ENCODE peak calls at places on chromosomes 4 and X, in six cellular contexts. J, C, L, H, V and P are unnamed samples.

GRCh38 chrX:7109838-7110793 is 37.4 kb upstream of the STS start:
- DNase-seq in J (no peak), C (no peak), L (no peak), H (no peak), V (no peak), P (no peak)

GRCh38 chrX:39689374-39690104 is 408.2 kb downstream of the BCOR start:
- DNase-seq in J (no peak), C (no peak), L (no peak), H (no peak), V (no peak), P (no peak)

GRCh38 chrX:47960400-47960799 is 43.4 kb downstream of the ZNF182 start:
- DNase-seq in J (no peak), C (no peak), L (no peak), H (no peak), V (no peak), P (no peak)

GRCh38 chr4:27692098-27692679 is 831.5 kb downstream of the STIM2 start:
- DNase-seq in J (peak; percentile 7), C (no peak), L (no peak), H (no peak), V (no peak), P (no peak)

GRCh38 chrX:41785685-41786084 is 61.7 kb downstream of the GPR82 start:
- DNase-seq in J (no peak), C (no peak), L (no peak), H (no peak), V (no peak), P (no peak)

GRCh38 chrX:54030329-54030728 is 13.9 kb downstream of the PHF8 start:
- DNase-seq in J (no peak), C (no peak), L (no peak), H (no peak), V (no peak), P (no peak)

GRCh38 chr4:53816561-53816960 is 225.3 kb upstream of the LNX1 start:
- DNase-seq in J (no peak), C (no peak), L (no peak), H (no peak), V (no peak), P (no peak)

GRCh38 chr4:53012738-53013137 is 150.6 kb downstream of the RASL11B start:
- DNase-seq in J (no peak), C (no peak), L (no peak), H (no peak), V (no peak), P (no peak)

GRCh38 chrX:12396584-12396983 is 258.3 kb downstream of the FRMPD4 start:
- DNase-seq in J (no peak), C (no peak), L (no peak), H (no peak), V (no peak), P (no peak)

GRCh38 chr4:925771-926500 is 6.2 kb downstream of the GAK start:
- DNase-seq in J (no peak), C (no peak), L (no peak), H (no peak), V (no peak), P (no peak)

GRCh38 chr4:135838889-135839288 is 1637.3 kb upstream of the PABPC4L start:
- DNase-seq in J (no peak), C (no peak), L (no peak), H (no peak), V (no peak), P (no peak)

GRCh38 chrX:142680038-142680437 is 345.7 kb upstream of the SPANXN4 start:
- DNase-seq in J (no peak), C (no peak), L (no peak), H (no peak), V (no peak), P (no peak)

GRCh38 chr4:42641696-42642095 is 15.2 kb downstream of the ATP8A1 start:
- DNase-seq in J (no peak), C (no peak), L (no peak), H (no peak), V (no peak), P (no peak)

GRCh38 chr4:70768301-70768948 is 46.7 kb downstream of the RUFY3 start:
- DNase-seq in J (no peak), C (no peak), L (no peak), H (no peak), V (no peak), P (no peak)

GRCh38 chr4:1305781-1306455 is 16.2 kb downstream of the MAEA start:
- DNase-seq in J (no peak), C (no peak), L (no peak), H (no peak), V (no peak), P (no peak)

GRCh38 chr4:36208884-36209473 is 35.3 kb downstream of the ARAP2 start:
- DNase-seq in J (no peak), C (no peak), L (no peak), H (no peak), V (no peak), P (no peak)

GRCh38 chr4:5890063-5890727 is 2.7 kb downstream of the CRMP1 start:
- DNase-seq in J (no peak), C (no peak), L (no peak), H (no peak), V (no peak), P (no peak)

GRCh38 chr4:75990129-75990528 is 616 bp downstream of the SDAD1 start:
- DNase-seq in J (no peak), C (no peak), L (no peak), H (no peak), V (no peak), P (no peak)

GRCh38 chr4:152585036-152585439 is 49.1 kb upstream of the FBXW7 start:
- DNase-seq in J (no peak), C (no peak), L (no peak), H (no peak), V (no peak), P (no peak)

GRCh38 chr4:86481429-86481828 is 112.7 kb upstream of the PTPN13 start:
- DNase-seq in J (no peak), C (no peak), L (no peak), H (no peak), V (no peak), P (no peak)

GRCh38 chrX:154458954-154459829 is 1.1 kb downstream of the PLXNA3 start:
- DNase-seq in J (no peak), C (no peak), L (no peak), H (peak; percentile 42), V (peak; percentile 35), P (peak; percentile 54)

GRCh38 chrX:107684956-107685385 is 56.7 kb downstream of the PRPS1 start:
- DNase-seq in J (no peak), C (peak; percentile 84), L (peak; percentile 43), H (peak; percentile 91), V (peak; percentile 57), P (peak; percentile 82)

GRCh38 chr4:184740965-184741364 is 7.1 kb upstream of the CENPU start:
- DNase-seq in J (no peak), C (peak; percentile 34), L (no peak), H (no peak), V (no peak), P (no peak)

GRCh38 chrX:70062076-70062475 is at the start of gene OTUD6A:
- DNase-seq in J (no peak), C (no peak), L (no peak), H (no peak), V (no peak), P (no peak)

GRCh38 chr4:171532968-171533367 is 280.2 kb upstream of the GALNTL6 start:
- DNase-seq in J (no peak), C (no peak), L (no peak), H (no peak), V (no peak), P (no peak)

GRCh38 chrX:145821291-145821897 is 3.8 kb downstream of the SLITRK2 start:
- DNase-seq in J (no peak), C (no peak), L (no peak), H (no peak), V (no peak), P (no peak)

GRCh38 chrX:136211766-136212556 is 39.2 kb downstream of the MAP7D3 start:
- DNase-seq in J (no peak), C (no peak), L (no peak), H (no peak), V (no peak), P (no peak)
- H3K9me3 ChIP-seq in J (no peaks in the 10 kb centered on the region), C (no peaks in the 10 kb centered on the region), L (no peaks in the 10 kb centered on the region), H (no peaks in the 10 kb centered on the region), V (no peaks in the 10 kb centered on the region), P (no peaks in the 10 kb centered on the region)

GRCh38 chr4:143559757-143560147 is 46.2 kb downstream of the SMARCA5 start:
- DNase-seq in J (no peak), C (no peak), L (peak; percentile 31), H (no peak), V (no peak), P (no peak)

GRCh38 chr4:143554728-143555597 is 41.5 kb downstream of the SMARCA5 start:
- DNase-seq in J (no peak), C (no peak), L (no peak), H (no peak), V (no peak), P (no peak)

GRCh38 chr4:143558286-143558685 is 44.8 kb downstream of the SMARCA5 start:
- DNase-seq in J (no peak), C (no peak), L (no peak), H (no peak), V (no peak), P (no peak)

GRCh38 chr4:143555676-143556075 is 42.2 kb downstream of the SMARCA5 start:
- DNase-seq in J (no peak), C (no peak), L (no peak), H (no peak), V (no peak), P (no peak)

DNA sequence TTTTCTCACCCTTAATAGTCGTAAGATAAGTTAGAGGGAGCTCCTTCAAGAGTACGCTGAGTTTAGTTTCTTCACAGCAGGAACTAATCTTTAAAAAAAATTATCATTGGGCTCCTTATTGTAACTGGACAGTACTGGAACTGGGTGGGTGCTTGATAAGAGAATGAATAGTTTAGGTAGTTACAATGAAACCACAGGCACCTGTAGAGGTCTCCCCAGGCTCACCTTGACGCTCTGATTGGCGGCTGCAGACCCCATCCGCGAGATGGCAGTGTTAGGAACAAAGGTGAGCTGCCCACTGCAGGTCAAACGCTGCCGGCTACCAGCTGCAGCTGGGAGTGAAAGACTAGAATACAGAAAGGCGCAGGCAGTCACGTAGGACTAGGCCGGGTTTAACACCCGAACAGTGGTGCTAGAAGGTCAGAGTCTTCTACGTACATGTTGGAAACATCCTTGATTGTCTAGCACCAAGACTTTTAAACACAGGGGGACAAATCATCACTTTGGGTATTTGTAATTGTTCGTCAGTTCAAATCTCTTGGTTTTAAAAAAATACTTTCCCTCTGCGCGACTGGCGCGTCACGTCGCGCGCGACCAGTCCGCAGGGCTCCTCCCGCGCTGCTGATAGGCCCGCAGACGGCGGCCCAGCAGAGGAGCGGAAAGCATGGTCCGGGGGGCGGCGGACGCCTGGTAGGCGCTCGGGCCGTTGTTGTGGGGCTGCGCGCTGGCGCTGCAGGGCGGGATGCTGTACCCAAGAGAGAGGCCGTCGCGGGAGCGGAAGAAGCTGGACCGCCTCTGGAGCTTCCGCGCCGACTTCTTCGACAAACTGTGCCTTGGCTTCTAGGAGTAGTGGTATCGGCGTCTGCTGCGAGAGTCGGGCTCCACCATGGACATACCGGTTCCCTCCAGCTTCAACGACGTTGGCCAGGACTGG is 45.6 kb downstream of the SMARCA5 start:
- DNase-seq in J (peak; percentile 47), C (peak; percentile 82), L (peak; percentile 63), H (peak; percentile 78), V (peak; percentile 62), P (peak; percentile 83)
- H3K4me3 ChIP-seq in J (peak overlapping the region; percentile 65), C (peak overlapping the region; percentile 73), L (peak overlapping the region; percentile 52), H (peak overlapping the region; percentile 55), V (peak overlapping the region; percentile 66), P (peak overlapping the region; percentile 41)

GRCh38 chr4:8428288-8429097 is 12.0 kb downstream of the ACOX3 start:
- DNase-seq in J (no peak), C (peak; percentile 95), L (peak; percentile 95), H (peak; percentile 92), V (peak; percentile 93), P (peak; percentile 97)
- TF ChIP-seq CTCF in J (peak; percentile 57), C (peak; percentile 13), L (no peak), H (peak; percentile 4), V (no peak), P (no peak)

GRCh38 chrX:66023726-66024467 is 16.0 kb downstream of the VSIG4 start:
- DNase-seq in J (no peak), C (no peak), L (no peak), H (no peak), V (no peak), P (no peak)
- H3K9me3 ChIP-seq in J (no peaks in the 10 kb centered on the region), C (no peaks in the 10 kb centered on the region), L (no peaks in the 10 kb centered on the region), H (no peaks in the 10 kb centered on the region), V (no peaks in the 10 kb centered on the region), P (no peaks in the 10 kb centered on the region)